ENCODE peak calls at places on chromosomes 3 and 15, in ten cellular contexts. One of them, this sample, is unnamed.
A peak's percentile ranks its signal among the peaks of the same experiment; 100 is the strongest.

GRCh38 chr3:175187586-175187985 is 328.5 kb downstream of the NAALADL2 start:
- DNase-seq in PC-3: no peak
- DNase-seq in psoas muscle: no peak
- DNase-seq in thoracic aorta: no peak
- DNase-seq in right lobe of liver: no peak
- DNase-seq in hepatocyte: no peak
- DNase-seq in heart right ventricle: no peak
- DNase-seq in breast epithelium: no peak
- DNase-seq in endothelial cell of umbilical vein: no peak
- DNase-seq in spleen: no peak
- DNase-seq in this sample: no peak

GRCh38 chr3:128497305-128498126 is 4.5 kb upstream of the GATA2 start:
- DNase-seq in PC-3: peak; percentile 62
- DNase-seq in psoas muscle: peak; percentile 61
- DNase-seq in thoracic aorta: no peak
- DNase-seq in right lobe of liver: peak; percentile 63
- DNase-seq in hepatocyte: peak; percentile 81
- DNase-seq in heart right ventricle: peak; percentile 78
- DNase-seq in breast epithelium: no peak
- DNase-seq in endothelial cell of umbilical vein: peak; percentile 52
- DNase-seq in spleen: peak; percentile 86
- DNase-seq in this sample: no peak

GRCh38 chr3:104436536-104436935 is 930.2 kb upstream of the ALCAM start:
- DNase-seq in PC-3: no peak
- DNase-seq in psoas muscle: no peak
- DNase-seq in thoracic aorta: no peak
- DNase-seq in right lobe of liver: no peak
- DNase-seq in hepatocyte: no peak
- DNase-seq in heart right ventricle: no peak
- DNase-seq in breast epithelium: no peak
- DNase-seq in endothelial cell of umbilical vein: no peak
- DNase-seq in spleen: no peak
- DNase-seq in this sample: peak; percentile 39

GRCh38 chr15:36579792-36580431 is 486 bp downstream of the CDIN1 start:
- DNase-seq in PC-3: peak; percentile 18
- DNase-seq in psoas muscle: no peak
- DNase-seq in thoracic aorta: no peak
- DNase-seq in right lobe of liver: no peak
- DNase-seq in hepatocyte: peak; percentile 33
- DNase-seq in heart right ventricle: no peak
- DNase-seq in breast epithelium: no peak
- DNase-seq in endothelial cell of umbilical vein: no peak
- DNase-seq in spleen: no peak
- DNase-seq in this sample: no peak

GRCh38 chr3:113002676-113003075 is 11.9 kb downstream of the GTPBP8 start:
- DNase-seq in PC-3: peak; percentile 14
- DNase-seq in psoas muscle: no peak
- DNase-seq in thoracic aorta: no peak
- DNase-seq in right lobe of liver: no peak
- DNase-seq in hepatocyte: no peak
- DNase-seq in heart right ventricle: no peak
- DNase-seq in breast epithelium: no peak
- DNase-seq in endothelial cell of umbilical vein: no peak
- DNase-seq in spleen: no peak
- DNase-seq in this sample: no peak

GRCh38 chr3:103056552-103056951 is 621.7 kb downstream of the ZPLD1 start:
- DNase-seq in PC-3: no peak
- DNase-seq in psoas muscle: no peak
- DNase-seq in thoracic aorta: no peak
- DNase-seq in right lobe of liver: no peak
- DNase-seq in hepatocyte: peak; percentile 56
- DNase-seq in heart right ventricle: no peak
- DNase-seq in breast epithelium: no peak
- DNase-seq in endothelial cell of umbilical vein: no peak
- DNase-seq in spleen: no peak
- DNase-seq in this sample: no peak

GRCh38 chr3:15629860-15630597 is 28.5 kb downstream of the BTD start:
- DNase-seq in PC-3: peak; percentile 92
- DNase-seq in psoas muscle: no peak
- DNase-seq in thoracic aorta: no peak
- DNase-seq in right lobe of liver: peak; percentile 67
- DNase-seq in hepatocyte: peak; percentile 88
- DNase-seq in heart right ventricle: no peak
- DNase-seq in breast epithelium: peak; percentile 39
- DNase-seq in endothelial cell of umbilical vein: peak; percentile 91
- DNase-seq in spleen: no peak
- DNase-seq in this sample: peak; percentile 89

GRCh38 chr3:163490119-163490518 is 1588.2 kb downstream of the SI start:
- DNase-seq in PC-3: peak; percentile 79
- DNase-seq in psoas muscle: no peak
- DNase-seq in thoracic aorta: no peak
- DNase-seq in right lobe of liver: peak; percentile 59
- DNase-seq in hepatocyte: peak; percentile 71
- DNase-seq in heart right ventricle: no peak
- DNase-seq in breast epithelium: no peak
- DNase-seq in endothelial cell of umbilical vein: no peak
- DNase-seq in spleen: peak; percentile 42
- DNase-seq in this sample: peak; percentile 28

GRCh38 chr3:21919383-21919782 is 168.4 kb upstream of the ZNF385D start:
- DNase-seq in PC-3: no peak
- DNase-seq in psoas muscle: no peak
- DNase-seq in thoracic aorta: no peak
- DNase-seq in right lobe of liver: no peak
- DNase-seq in hepatocyte: no peak
- DNase-seq in heart right ventricle: no peak
- DNase-seq in breast epithelium: no peak
- DNase-seq in endothelial cell of umbilical vein: no peak
- DNase-seq in spleen: no peak
- DNase-seq in this sample: no peak

GRCh38 chr15:81492303-81492702 is 118.3 kb upstream of the TMC3 start:
- DNase-seq in PC-3: peak; percentile 6
- DNase-seq in psoas muscle: no peak
- DNase-seq in thoracic aorta: no peak
- DNase-seq in right lobe of liver: no peak
- DNase-seq in hepatocyte: no peak
- DNase-seq in heart right ventricle: no peak
- DNase-seq in breast epithelium: peak; percentile 26
- DNase-seq in endothelial cell of umbilical vein: peak; percentile 76
- DNase-seq in spleen: no peak
- DNase-seq in this sample: peak; percentile 59

GRCh38 chr15:85062560-85062959 is 80.9 kb downstream of the PDE8A start:
- DNase-seq in PC-3: no peak
- DNase-seq in psoas muscle: no peak
- DNase-seq in thoracic aorta: no peak
- DNase-seq in right lobe of liver: no peak
- DNase-seq in hepatocyte: no peak
- DNase-seq in heart right ventricle: no peak
- DNase-seq in breast epithelium: no peak
- DNase-seq in endothelial cell of umbilical vein: no peak
- DNase-seq in spleen: no peak
- DNase-seq in this sample: no peak

GRCh38 chr15:81098884-81099601 is 35.0 kb upstream of the CFAP161 start:
- DNase-seq in PC-3: no peak
- DNase-seq in psoas muscle: peak; percentile 23
- DNase-seq in thoracic aorta: no peak
- DNase-seq in right lobe of liver: no peak
- DNase-seq in hepatocyte: no peak
- DNase-seq in heart right ventricle: peak; percentile 44
- DNase-seq in breast epithelium: no peak
- DNase-seq in endothelial cell of umbilical vein: peak; percentile 66
- DNase-seq in spleen: peak; percentile 75
- DNase-seq in this sample: no peak

GRCh38 chr3:10164546-10165393 is at the start of gene IRAK2:
- DNase-seq in PC-3: peak; percentile 71
- DNase-seq in psoas muscle: peak; percentile 76
- DNase-seq in thoracic aorta: peak; percentile 31
- DNase-seq in right lobe of liver: peak; percentile 87
- DNase-seq in hepatocyte: peak; percentile 89
- DNase-seq in heart right ventricle: peak; percentile 80
- DNase-seq in breast epithelium: peak; percentile 39
- DNase-seq in endothelial cell of umbilical vein: peak; percentile 66
- DNase-seq in spleen: peak; percentile 95
- DNase-seq in this sample: peak; percentile 52

GRCh38 chr3:23258110-23258509 is 55.0 kb downstream of the UBE2E2 start:
- DNase-seq in PC-3: peak; percentile 63
- DNase-seq in psoas muscle: no peak
- DNase-seq in thoracic aorta: no peak
- DNase-seq in right lobe of liver: no peak
- DNase-seq in hepatocyte: no peak
- DNase-seq in heart right ventricle: no peak
- DNase-seq in breast epithelium: no peak
- DNase-seq in endothelial cell of umbilical vein: no peak
- DNase-seq in spleen: no peak
- DNase-seq in this sample: peak; percentile 28

DNA sequence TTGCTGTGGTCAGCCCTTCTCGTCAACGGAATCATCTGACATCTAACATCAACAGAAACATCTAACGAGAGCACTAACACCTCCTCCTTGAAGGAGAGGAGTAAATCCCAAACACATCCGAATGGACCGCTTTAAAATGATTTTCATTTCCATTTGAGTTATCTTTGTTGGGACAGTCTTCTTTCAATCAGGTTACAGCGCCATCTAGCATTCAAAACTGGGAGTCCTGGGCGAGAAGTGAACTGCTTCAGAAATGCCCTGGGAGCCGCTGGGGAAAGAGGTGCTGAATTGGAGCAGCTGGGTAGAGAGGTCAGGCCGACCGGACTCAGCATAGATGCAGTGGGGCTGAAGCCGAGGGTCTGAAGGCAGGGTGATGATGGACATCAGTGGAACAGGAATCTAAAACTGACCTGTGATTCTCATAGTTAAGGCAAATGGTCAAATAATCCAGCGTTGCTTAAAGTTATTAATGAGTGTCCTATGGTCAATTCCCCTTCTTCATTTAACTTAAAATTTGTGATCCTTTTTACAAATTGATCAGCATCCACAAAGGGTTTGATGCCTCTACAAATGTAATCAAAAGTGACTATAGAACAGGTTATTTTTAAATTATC is 170.0 kb upstream of the NDN start:
- DNase-seq in PC-3: peak; percentile 52
- DNase-seq in psoas muscle: peak; percentile 16
- DNase-seq in thoracic aorta: no peak
- DNase-seq in right lobe of liver: no peak
- DNase-seq in hepatocyte: peak; percentile 71
- DNase-seq in heart right ventricle: no peak
- DNase-seq in breast epithelium: no peak
- DNase-seq in endothelial cell of umbilical vein: peak; percentile 1
- DNase-seq in spleen: no peak
- DNase-seq in this sample: peak; percentile 20
- H3K4me3 ChIP-seq in PC-3: no peak overlapping the region
- H3K4me3 ChIP-seq in psoas muscle: no peak overlapping the region
- H3K4me3 ChIP-seq in thoracic aorta: no peak overlapping the region
- H3K4me3 ChIP-seq in right lobe of liver: no peak overlapping the region
- H3K4me3 ChIP-seq in hepatocyte: no peak overlapping the region
- H3K4me3 ChIP-seq in heart right ventricle: no peak overlapping the region
- H3K4me3 ChIP-seq in breast epithelium: no peak overlapping the region
- H3K4me3 ChIP-seq in endothelial cell of umbilical vein: no peak overlapping the region
- H3K4me3 ChIP-seq in spleen: no peak overlapping the region
- H3K4me3 ChIP-seq in this sample: no peak overlapping the region

GRCh38 chr3:197329382-197329781 is 31.0 kb upstream of the DLG1 start:
- DNase-seq in PC-3: no peak
- DNase-seq in psoas muscle: no peak
- DNase-seq in thoracic aorta: no peak
- DNase-seq in right lobe of liver: no peak
- DNase-seq in hepatocyte: no peak
- DNase-seq in heart right ventricle: no peak
- DNase-seq in breast epithelium: no peak
- DNase-seq in endothelial cell of umbilical vein: no peak
- DNase-seq in spleen: no peak
- DNase-seq in this sample: no peak

GRCh38 chr3:197333901-197334639 is 35.7 kb upstream of the DLG1 start:
- DNase-seq in PC-3: no peak
- DNase-seq in psoas muscle: no peak
- DNase-seq in thoracic aorta: no peak
- DNase-seq in right lobe of liver: peak; percentile 18
- DNase-seq in hepatocyte: peak; percentile 49
- DNase-seq in heart right ventricle: no peak
- DNase-seq in breast epithelium: no peak
- DNase-seq in endothelial cell of umbilical vein: no peak
- DNase-seq in spleen: no peak
- DNase-seq in this sample: no peak

GRCh38 chr3:197328198-197328597 is 29.8 kb upstream of the DLG1 start:
- DNase-seq in PC-3: no peak
- DNase-seq in psoas muscle: no peak
- DNase-seq in thoracic aorta: no peak
- DNase-seq in right lobe of liver: no peak
- DNase-seq in hepatocyte: no peak
- DNase-seq in heart right ventricle: no peak
- DNase-seq in breast epithelium: no peak
- DNase-seq in endothelial cell of umbilical vein: no peak
- DNase-seq in spleen: no peak
- DNase-seq in this sample: no peak

GRCh38 chr3:197327701-197328100 is 29.3 kb upstream of the DLG1 start:
- DNase-seq in PC-3: no peak
- DNase-seq in psoas muscle: no peak
- DNase-seq in thoracic aorta: no peak
- DNase-seq in right lobe of liver: no peak
- DNase-seq in hepatocyte: no peak
- DNase-seq in heart right ventricle: no peak
- DNase-seq in breast epithelium: no peak
- DNase-seq in endothelial cell of umbilical vein: no peak
- DNase-seq in spleen: no peak
- DNase-seq in this sample: peak; percentile 40

GRCh38 chr3:197331131-197331530 is 32.7 kb upstream of the DLG1 start:
- DNase-seq in PC-3: peak; percentile 23
- DNase-seq in psoas muscle: no peak
- DNase-seq in thoracic aorta: no peak
- DNase-seq in right lobe of liver: no peak
- DNase-seq in hepatocyte: no peak
- DNase-seq in heart right ventricle: no peak
- DNase-seq in breast epithelium: no peak
- DNase-seq in endothelial cell of umbilical vein: no peak
- DNase-seq in spleen: no peak
- DNase-seq in this sample: no peak
- TF ChIP-seq CTCF in PC-3: peak; percentile 44
- TF ChIP-seq CTCF in psoas muscle: no peak
- TF ChIP-seq CTCF in thoracic aorta: no peak
- TF ChIP-seq CTCF in right lobe of liver: peak; percentile 14
- TF ChIP-seq CTCF in hepatocyte: no peak
- TF ChIP-seq CTCF in heart right ventricle: no peak
- TF ChIP-seq CTCF in breast epithelium: no peak
- TF ChIP-seq CTCF in endothelial cell of umbilical vein: no peak
- TF ChIP-seq CTCF in spleen: no peak
- TF ChIP-seq CTCF in this sample: peak; percentile 22

GRCh38 chr3:182364723-182365650 is 428.3 kb upstream of the ATP11B start:
- DNase-seq in PC-3: peak; percentile 66
- DNase-seq in psoas muscle: peak; percentile 14
- DNase-seq in thoracic aorta: no peak
- DNase-seq in right lobe of liver: no peak
- DNase-seq in hepatocyte: no peak
- DNase-seq in heart right ventricle: no peak
- DNase-seq in breast epithelium: no peak
- DNase-seq in endothelial cell of umbilical vein: peak; percentile 97
- DNase-seq in spleen: no peak
- DNase-seq in this sample: peak; percentile 92
- H3K4me3 ChIP-seq in PC-3: peak overlapping the region; percentile 38
- H3K4me3 ChIP-seq in psoas muscle: no peak overlapping the region
- H3K4me3 ChIP-seq in thoracic aorta: no peak overlapping the region
- H3K4me3 ChIP-seq in right lobe of liver: no peak overlapping the region
- H3K4me3 ChIP-seq in hepatocyte: no peak overlapping the region
- H3K4me3 ChIP-seq in heart right ventricle: no peak overlapping the region
- H3K4me3 ChIP-seq in breast epithelium: no peak overlapping the region
- H3K4me3 ChIP-seq in endothelial cell of umbilical vein: peak overlapping the region; percentile 4
- H3K4me3 ChIP-seq in spleen: no peak overlapping the region
- H3K4me3 ChIP-seq in this sample: peak overlapping the region; percentile 20

GRCh38 chr15:77784361-77785292 is 151.9 kb upstream of the LINGO1 start:
- DNase-seq in PC-3: peak; percentile 46
- DNase-seq in psoas muscle: no peak
- DNase-seq in thoracic aorta: no peak
- DNase-seq in right lobe of liver: no peak
- DNase-seq in hepatocyte: peak; percentile 21
- DNase-seq in heart right ventricle: no peak
- DNase-seq in breast epithelium: no peak
- DNase-seq in endothelial cell of umbilical vein: peak; percentile 14
- DNase-seq in spleen: no peak
- DNase-seq in this sample: no peak
- TF ChIP-seq CTCF in PC-3: peak; percentile 60
- TF ChIP-seq CTCF in psoas muscle: no peak
- TF ChIP-seq CTCF in thoracic aorta: no peak
- TF ChIP-seq CTCF in right lobe of liver: no peak
- TF ChIP-seq CTCF in hepatocyte: peak; percentile 16
- TF ChIP-seq CTCF in heart right ventricle: peak; percentile 28
- TF ChIP-seq CTCF in breast epithelium: no peak
- TF ChIP-seq CTCF in endothelial cell of umbilical vein: peak; percentile 44
- TF ChIP-seq CTCF in spleen: no peak
- TF ChIP-seq CTCF in this sample: peak; percentile 44

This sample was measured in astrocyte of the spinal cord.